ENCODE peak calls at places on chromosomes 7 and 10, in eight cellular contexts. J is activated CD4-positive, CD25-positive, alpha-beta regulatory T cell; V is astrocyte; G is astrocyte of the spinal cord; N is bronchial epithelial cell; C is NAMALWA; S is activated effector memory CD4-positive, alpha-beta T cell treated with Interleukin-2 at 50 U/mL for 16 hours; O is glutamatergic neuron. M is an unnamed sample.

GRCh38 chr10:86225098-86225782 is 141.4 kb downstream of the GRID1 start:
- DNase-seq in J (no peak), V (peak), G (peak), N (peak), C (no peak), S (no peak), O (no peak), M (peak)

GRCh38 chr10:125257521-125258105 is 97.2 kb upstream of the CTBP2 start:
- DNase-seq in J (no peak), V (no peak), G (no peak), N (no peak), C (no peak), S (no peak), O (peak), M (no peak)

GRCh38 chr10:1375805-1376170 is 319.6 kb downstream of the WDR37 start:
- DNase-seq in J (no peak), V (no peak), G (no peak), N (no peak), C (no peak), S (no peak), O (no peak), M (no peak)

GRCh38 chr10:98361131-98361633 is 53.8 kb downstream of the PYROXD2 start:
- DNase-seq in J (no peak), V (peak), G (peak), N (peak), C (no peak), S (no peak), O (no peak), M (peak)

GRCh38 chr7:73830872-73831655 is at the start of gene CLDN4:
- DNase-seq in J (no peak), V (no peak), G (no peak), N (peak), C (no peak), S (no peak), O (peak), M (no peak)

GRCh38 chr7:82428186-82428961 is 15.2 kb downstream of the CACNA2D1 start:
- DNase-seq in J (no peak), V (peak), G (peak), N (no peak), C (no peak), S (no peak), O (no peak), M (peak)

GRCh38 chr10:86857097-86857825 is 100.2 kb downstream of the MMRN2 start:
- DNase-seq in J (no peak), V (peak), G (peak), N (peak), C (no peak), S (no peak), O (no peak), M (peak)

GRCh38 chr7:143479055-143479766 is 1.5 kb downstream of the TAS2R41 start:
- DNase-seq in J (no peak), V (no peak), G (no peak), N (no peak), C (no peak), S (no peak), O (no peak), M (peak)

GRCh38 chr10:31011017-31011659 is 20.5 kb downstream of the ZNF438 start:
- DNase-seq in J (no peak), V (no peak), G (no peak), N (no peak), C (no peak), S (no peak), O (no peak), M (no peak)

GRCh38 chr10:114401195-114401741 is 3.0 kb downstream of the AFAP1L2 start:
- DNase-seq in J (no peak), V (peak), G (peak), N (no peak), C (no peak), S (no peak), O (no peak), M (peak)

GRCh38 chr10:14403846-14404623 is 73.3 kb upstream of the FRMD4A start:
- DNase-seq in J (no peak), V (peak), G (peak), N (no peak), C (no peak), S (no peak), O (no peak), M (no peak)

GRCh38 chr7:51613911-51614344 is 297.3 kb upstream of the COBL start:
- DNase-seq in J (no peak), V (peak), G (peak), N (no peak), C (no peak), S (no peak), O (no peak), M (no peak)